ENCODE peak calls at places on chromosome 3, in six cellular contexts. I is activated gamma-delta T cell treated with anti-CD3 and anti-CD28 coated beads, Interleukin-2, amount 50 U/mL, for 16 hours; X is stimulated activated CD4-positive, alpha-beta T cell treated with anti-CD3 and anti-CD28 coated beads, Interleukin-12 subunit alpha, Interleukin-12 subunit beta, amount 100 ng/mL, for 4 hours; D is NCI-H345; Y is M059J; V is heart left ventricle. S is an unnamed sample.

GRCh38 chr3:24981309-24981708 is 446.8 kb upstream of the RARB start:
- DNase-seq in I (no peak), X (no peak), D (no peak), Y (no peak), V (no peak), S (no peak)

GRCh38 chr3:9253327-9253726 is 3.9 kb upstream of the SRGAP3 start:
- DNase-seq in I (no peak), X (no peak), D (no peak), Y (peak), V (no peak), S (no peak)

GRCh38 chr3:190566043-190566933 is 52.4 kb downstream of the IL1RAP start:
- DNase-seq in I (no peak), X (peak), D (no peak), Y (peak), V (peak), S (peak)

GRCh38 chr3:181797431-181797830 is 85.7 kb downstream of the SOX2 start:
- DNase-seq in I (no peak), X (no peak), D (no peak), Y (no peak), V (no peak), S (no peak)

GRCh38 chr3:73999501-73999900 is 374.8 kb upstream of the PDZRN3 start:
- DNase-seq in I (no peak), X (no peak), D (no peak), Y (peak), V (no peak), S (no peak)

GRCh38 chr3:52786330-52787215 is 8.0 kb upstream of the ITIH3 start:
- DNase-seq in I (no peak), X (no peak), D (no peak), Y (no peak), V (no peak), S (no peak)

GRCh38 chr3:194346035-194346434 is 5.1 kb downstream of the CPN2 start:
- DNase-seq in I (no peak), X (no peak), D (no peak), Y (no peak), V (no peak), S (no peak)

GRCh38 chr3:42535981-42536784 is 33.7 kb downstream of the VIPR1 start:
- DNase-seq in I (no peak), X (peak), D (no peak), Y (peak), V (no peak), S (no peak)

GRCh38 chr3:23865595-23866396 is 51.0 kb downstream of the NKIRAS1 start:
- DNase-seq in I (no peak), X (no peak), D (peak), Y (peak), V (no peak), S (no peak)

GRCh38 chr3:172550347-172550943 is 27.2 kb upstream of the TNFSF10 start:
- DNase-seq in I (peak), X (peak), D (no peak), Y (peak), V (no peak), S (no peak)

GRCh38 chr3:127573916-127574315 is 16.6 kb downstream of the TPRA1 start:
- DNase-seq in I (no peak), X (no peak), D (no peak), Y (no peak), V (no peak), S (no peak)

GRCh38 chr3:150370129-150370602 is 37.9 kb upstream of the TSC22D2 start:
- DNase-seq in I (no peak), X (no peak), D (no peak), Y (peak), V (peak), S (peak)

GRCh38 chr3:115960799-115961198 is 337.5 kb downstream of the GAP43 start:
- DNase-seq in I (no peak), X (no peak), D (no peak), Y (no peak), V (no peak), S (no peak)

GRCh38 chr3:11367116-11367781 is 95.1 kb downstream of the ATG7 start:
- DNase-seq in I (no peak), X (no peak), D (no peak), Y (peak), V (peak), S (peak)

GRCh38 chr3:169764164-169764452 is 752 bp downstream of the TERC start:
- DNase-seq in I (no peak), X (no peak), D (no peak), Y (peak), V (peak), S (no peak)

GRCh38 chr3:42872718-42873117 is 3.0 kb downstream of the CYP8B1 start:
- DNase-seq in I (no peak), X (no peak), D (no peak), Y (no peak), V (no peak), S (no peak)

GRCh38 chr3:185335799-185336198 is 27.1 kb upstream of the MAP3K13 start:
- DNase-seq in I (no peak), X (no peak), D (no peak), Y (peak), V (no peak), S (no peak)

GRCh38 chr3:29427266-29428103 is 146.6 kb downstream of the RBMS3 start:
- DNase-seq in I (no peak), X (no peak), D (no peak), Y (no peak), V (peak), S (peak)

S was measured in mucosa of gallbladder.